ENCODE peak calls at places on chromosome 20, in five cellular contexts. F is mesothelial cell of epicardium, B is psoas muscle, Z is sigmoid colon, T is BE2C. U is an unnamed sample.

GRCh38 chr20:36645998-36646397 is at the start of gene SLA2:
- DNase-seq in F (no peak), B (no peak), Z (no peak), T (no peak), U (no peak)

GRCh38 chr20:56274156-56274555 is 25.6 kb downstream of the MC3R start:
- DNase-seq in F (no peak), B (no peak), Z (no peak), T (no peak), U (no peak)

GRCh38 chr20:40797425-40797824 is 108.4 kb upstream of the MAFB start:
- DNase-seq in F (no peak), B (no peak), Z (no peak), T (no peak), U (no peak)

GRCh38 chr20:14507711-14508110 is 170.3 kb upstream of the FLRT3 start:
- DNase-seq in F (no peak), B (no peak), Z (no peak), T (no peak), U (no peak)

GRCh38 chr20:10565191-10565921 is 108.4 kb downstream of the JAG1 start:
- DNase-seq in F (no peak), B (peak), Z (no peak), T (no peak), U (no peak)

GRCh38 chr20:36573798-36574277 is 441 bp downstream of the TGIF2 start:
- DNase-seq in F (peak), B (peak), Z (peak), T (no peak), U (no peak)

GRCh38 chr20:38198238-38198861 is 33.3 kb upstream of the TGM2 start:
- DNase-seq in F (no peak), B (no peak), Z (peak), T (no peak), U (no peak)

GRCh38 chr20:44395963-44396340 is 40.5 kb downstream of the HNF4A start:
- DNase-seq in F (no peak), B (no peak), Z (no peak), T (no peak), U (no peak)

GRCh38 chr20:62994850-62995249 is 11.9 kb downstream of the BHLHE23 start:
- DNase-seq in F (no peak), B (no peak), Z (no peak), T (no peak), U (no peak)

GRCh38 chr20:54980321-54980960 is 505.0 kb downstream of the DOK5 start:
- DNase-seq in F (no peak), B (no peak), Z (no peak), T (no peak), U (no peak)

GRCh38 chr20:57669626-57670025 is 40.2 kb downstream of the PMEPA1 start:
- DNase-seq in F (no peak), B (no peak), Z (no peak), T (no peak), U (no peak)

GRCh38 chr20:56430471-56430870 is 18.4 kb downstream of the CASS4 start:
- DNase-seq in F (no peak), B (no peak), Z (no peak), T (no peak), U (no peak)

GRCh38 chr20:24445510-24446170 is 23.8 kb upstream of the SYNDIG1 start:
- DNase-seq in F (no peak), B (no peak), Z (no peak), T (no peak), U (no peak)

GRCh38 chr20:36836591-36837329 is 39.2 kb upstream of the TLDC2 start:
- DNase-seq in F (no peak), B (peak), Z (peak), T (peak), U (no peak)

GRCh38 chr20:50723672-50724071 is 7.7 kb upstream of the PARD6B start:
- DNase-seq in F (no peak), B (no peak), Z (no peak), T (no peak), U (no peak)

GRCh38 chr20:6768228-6769185 is 1.0 kb downstream of the BMP2 start:
- DNase-seq in F (peak), B (peak), Z (peak), T (no peak), U (no peak)

GRCh38 chr20:34089655-34090324 is 22.3 kb downstream of the EIF2S2 start:
- DNase-seq in F (no peak), B (no peak), Z (peak), T (no peak), U (no peak)

GRCh38 chr20:57791946-57792328 is 82.1 kb upstream of the PMEPA1 start:
- DNase-seq in F (no peak), B (no peak), Z (no peak), T (peak), U (no peak)

GRCh38 chr20:19835533-19836222 is 77.6 kb downstream of the RIN2 start:
- DNase-seq in F (no peak), B (no peak), Z (no peak), T (peak), U (no peak)

GRCh38 chr20:17859616-17860232 is 108.9 kb downstream of the SNX5 start:
- DNase-seq in F (no peak), B (no peak), Z (no peak), T (no peak), U (no peak)

GRCh38 chr20:44576297-44576696 is 6.1 kb upstream of the PKIG start:
- DNase-seq in F (no peak), B (no peak), Z (no peak), T (no peak), U (no peak)

GRCh38 chr20:24612799-24613775 is 143.7 kb downstream of the SYNDIG1 start:
- DNase-seq in F (no peak), B (no peak), Z (peak), T (no peak), U (no peak)

GRCh38 chr20:47445291-47445690 is 56.4 kb upstream of the NCOA3 start:
- DNase-seq in F (no peak), B (no peak), Z (no peak), T (no peak), U (no peak)
- TF ChIP-seq CTCF in F (no peak), B (no peak), Z (no peak), T (no peak), U (no peak)

GRCh38 chr20:9103955-9104354 is 35.1 kb downstream of the PLCB4 start:
- DNase-seq in F (no peak), B (no peak), Z (no peak), T (no peak), U (no peak)
- TF ChIP-seq CTCF in F (no peak), B (no peak), Z (no peak), T (no peak), U (no peak)

DNA sequence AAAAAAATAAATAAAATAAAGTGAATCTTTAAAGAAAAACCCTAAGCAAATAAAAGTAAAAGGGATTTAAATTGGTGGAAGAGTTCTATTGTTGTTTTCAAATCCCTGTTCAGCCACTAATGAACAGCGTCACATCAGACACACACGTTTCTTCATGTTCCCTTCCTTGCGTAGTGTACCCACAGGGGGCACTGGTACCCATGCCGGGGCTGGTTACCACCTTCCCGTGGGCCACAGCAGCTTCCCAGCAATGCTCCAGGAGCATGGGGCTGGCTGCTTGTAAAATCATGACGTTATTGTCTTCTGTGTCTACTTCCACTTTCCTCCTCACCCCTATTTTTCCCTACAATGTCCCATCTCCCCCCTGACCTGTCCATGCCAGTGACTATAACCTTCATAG is 988.7 kb downstream of the KIF16B start:
- DNase-seq in F (no peak), B (no peak), Z (no peak), T (no peak), U (no peak)
- TF ChIP-seq CTCF in F (no peak), B (no peak), Z (no peak), T (peak), U (no peak)

GRCh38 chr20:22984611-22985010 is 50.5 kb upstream of the SSTR4 start:
- DNase-seq in F (no peak), B (no peak), Z (no peak), T (no peak), U (no peak)
- TF ChIP-seq CTCF in F (no peak), B (no peak), Z (no peak), T (no peak), U (no peak)